ENCODE peak calls at places on chromosome 9, in nine cellular contexts. One of them, this sample, is unnamed.

GRCh38 chr9:76426807-76427419 is 32.1 kb upstream of the GCNT1 start:
- DNase-seq in progenitor cell of endocrine pancreas: no peak
- DNase-seq in stimulated activated CD8-positive, alpha-beta memory T cell treated with anti-CD3 and anti-CD28 coated beads, Interleukin-15, amount 100 ng/mL, for 1 hour: no peak
- DNase-seq in germinal center: no peak
- DNase-seq in adrenal gland: no peak
- DNase-seq in GM23248: no peak
- DNase-seq in posterior vena cava: no peak
- DNase-seq in upper lobe of right lung: no peak
- DNase-seq in anterior cingulate cortex: no peak
- DNase-seq in this sample: no peak

GRCh38 chr9:69047331-69047730 is 11.8 kb downstream of the FXN start:
- DNase-seq in anterior cingulate cortex: no peak
- DNase-seq in progenitor cell of endocrine pancreas: no peak
- DNase-seq in upper lobe of right lung: no peak
- DNase-seq in posterior vena cava: no peak
- DNase-seq in adrenal gland: no peak
- DNase-seq in stimulated activated CD8-positive, alpha-beta memory T cell treated with anti-CD3 and anti-CD28 coated beads, Interleukin-15, amount 100 ng/mL, for 1 hour: no peak
- DNase-seq in germinal center: no peak
- DNase-seq in GM23248: no peak
- DNase-seq in this sample: no peak

GRCh38 chr9:132372177-132373095 is 17.6 kb upstream of the SETX start:
- DNase-seq in germinal center: no peak
- DNase-seq in GM23248: peak
- DNase-seq in progenitor cell of endocrine pancreas: no peak
- DNase-seq in posterior vena cava: no peak
- DNase-seq in adrenal gland: peak
- DNase-seq in upper lobe of right lung: peak
- DNase-seq in anterior cingulate cortex: peak
- DNase-seq in stimulated activated CD8-positive, alpha-beta memory T cell treated with anti-CD3 and anti-CD28 coated beads, Interleukin-15, amount 100 ng/mL, for 1 hour: no peak
- DNase-seq in this sample: no peak

GRCh38 chr9:76215066-76215465 is 179.2 kb downstream of the RFK start:
- DNase-seq in stimulated activated CD8-positive, alpha-beta memory T cell treated with anti-CD3 and anti-CD28 coated beads, Interleukin-15, amount 100 ng/mL, for 1 hour: no peak
- DNase-seq in anterior cingulate cortex: no peak
- DNase-seq in adrenal gland: peak
- DNase-seq in posterior vena cava: no peak
- DNase-seq in upper lobe of right lung: no peak
- DNase-seq in progenitor cell of endocrine pancreas: no peak
- DNase-seq in GM23248: peak
- DNase-seq in germinal center: no peak
- DNase-seq in this sample: no peak

GRCh38 chr9:23557691-23558090 is 268.3 kb downstream of the ELAVL2 start:
- DNase-seq in upper lobe of right lung: no peak
- DNase-seq in posterior vena cava: no peak
- DNase-seq in adrenal gland: no peak
- DNase-seq in stimulated activated CD8-positive, alpha-beta memory T cell treated with anti-CD3 and anti-CD28 coated beads, Interleukin-15, amount 100 ng/mL, for 1 hour: no peak
- DNase-seq in progenitor cell of endocrine pancreas: no peak
- DNase-seq in germinal center: no peak
- DNase-seq in GM23248: no peak
- DNase-seq in anterior cingulate cortex: no peak
- DNase-seq in this sample: no peak

GRCh38 chr9:78644359-78644758 is 347.4 kb downstream of the PSAT1 start:
- DNase-seq in germinal center: no peak
- DNase-seq in adrenal gland: no peak
- DNase-seq in anterior cingulate cortex: no peak
- DNase-seq in GM23248: peak
- DNase-seq in upper lobe of right lung: no peak
- DNase-seq in progenitor cell of endocrine pancreas: no peak
- DNase-seq in posterior vena cava: no peak
- DNase-seq in stimulated activated CD8-positive, alpha-beta memory T cell treated with anti-CD3 and anti-CD28 coated beads, Interleukin-15, amount 100 ng/mL, for 1 hour: no peak
- DNase-seq in this sample: no peak

GRCh38 chr9:21461377-21461776 is 20.7 kb downstream of the IFNE start:
- DNase-seq in posterior vena cava: no peak
- DNase-seq in germinal center: no peak
- DNase-seq in adrenal gland: no peak
- DNase-seq in upper lobe of right lung: no peak
- DNase-seq in progenitor cell of endocrine pancreas: no peak
- DNase-seq in anterior cingulate cortex: no peak
- DNase-seq in GM23248: no peak
- DNase-seq in stimulated activated CD8-positive, alpha-beta memory T cell treated with anti-CD3 and anti-CD28 coated beads, Interleukin-15, amount 100 ng/mL, for 1 hour: no peak
- DNase-seq in this sample: no peak

GRCh38 chr9:114856210-114856941 is 50.5 kb upstream of the TNFSF15 start:
- DNase-seq in adrenal gland: no peak
- DNase-seq in upper lobe of right lung: no peak
- DNase-seq in anterior cingulate cortex: no peak
- DNase-seq in progenitor cell of endocrine pancreas: no peak
- DNase-seq in stimulated activated CD8-positive, alpha-beta memory T cell treated with anti-CD3 and anti-CD28 coated beads, Interleukin-15, amount 100 ng/mL, for 1 hour: no peak
- DNase-seq in GM23248: peak
- DNase-seq in germinal center: no peak
- DNase-seq in posterior vena cava: no peak
- DNase-seq in this sample: no peak

GRCh38 chr9:16092627-16093091 is 539.8 kb downstream of the CCDC171 start:
- DNase-seq in upper lobe of right lung: no peak
- DNase-seq in posterior vena cava: no peak
- DNase-seq in progenitor cell of endocrine pancreas: no peak
- DNase-seq in germinal center: no peak
- DNase-seq in anterior cingulate cortex: no peak
- DNase-seq in stimulated activated CD8-positive, alpha-beta memory T cell treated with anti-CD3 and anti-CD28 coated beads, Interleukin-15, amount 100 ng/mL, for 1 hour: no peak
- DNase-seq in GM23248: no peak
- DNase-seq in adrenal gland: no peak
- DNase-seq in this sample: no peak

GRCh38 chr9:15096959-15097358 is 186.7 kb upstream of the FREM1 start:
- DNase-seq in germinal center: no peak
- DNase-seq in anterior cingulate cortex: no peak
- DNase-seq in stimulated activated CD8-positive, alpha-beta memory T cell treated with anti-CD3 and anti-CD28 coated beads, Interleukin-15, amount 100 ng/mL, for 1 hour: no peak
- DNase-seq in progenitor cell of endocrine pancreas: no peak
- DNase-seq in GM23248: no peak
- DNase-seq in posterior vena cava: no peak
- DNase-seq in adrenal gland: no peak
- DNase-seq in upper lobe of right lung: no peak
- DNase-seq in this sample: no peak

GRCh38 chr9:20191239-20191840 is 402.5 kb upstream of the SLC24A2 start:
- DNase-seq in germinal center: no peak
- DNase-seq in GM23248: peak
- DNase-seq in posterior vena cava: no peak
- DNase-seq in adrenal gland: no peak
- DNase-seq in progenitor cell of endocrine pancreas: no peak
- DNase-seq in stimulated activated CD8-positive, alpha-beta memory T cell treated with anti-CD3 and anti-CD28 coated beads, Interleukin-15, amount 100 ng/mL, for 1 hour: no peak
- DNase-seq in anterior cingulate cortex: no peak
- DNase-seq in upper lobe of right lung: no peak
- DNase-seq in this sample: no peak

GRCh38 chr9:113278840-113279239 is 3.4 kb downstream of the PRPF4 start:
- DNase-seq in upper lobe of right lung: no peak
- DNase-seq in posterior vena cava: no peak
- DNase-seq in progenitor cell of endocrine pancreas: no peak
- DNase-seq in germinal center: no peak
- DNase-seq in stimulated activated CD8-positive, alpha-beta memory T cell treated with anti-CD3 and anti-CD28 coated beads, Interleukin-15, amount 100 ng/mL, for 1 hour: no peak
- DNase-seq in GM23248: no peak
- DNase-seq in adrenal gland: no peak
- DNase-seq in anterior cingulate cortex: no peak
- DNase-seq in this sample: no peak

GRCh38 chr9:36935332-36935731 is 98.7 kb downstream of the PAX5 start:
- DNase-seq in germinal center: no peak
- DNase-seq in upper lobe of right lung: no peak
- DNase-seq in anterior cingulate cortex: no peak
- DNase-seq in progenitor cell of endocrine pancreas: no peak
- DNase-seq in adrenal gland: peak
- DNase-seq in GM23248: no peak
- DNase-seq in stimulated activated CD8-positive, alpha-beta memory T cell treated with anti-CD3 and anti-CD28 coated beads, Interleukin-15, amount 100 ng/mL, for 1 hour: no peak
- DNase-seq in posterior vena cava: no peak
- DNase-seq in this sample: no peak

GRCh38 chr9:134410078-134410834 is 84.0 kb downstream of the RXRA start:
- DNase-seq in adrenal gland: no peak
- DNase-seq in posterior vena cava: no peak
- DNase-seq in stimulated activated CD8-positive, alpha-beta memory T cell treated with anti-CD3 and anti-CD28 coated beads, Interleukin-15, amount 100 ng/mL, for 1 hour: no peak
- DNase-seq in germinal center: no peak
- DNase-seq in progenitor cell of endocrine pancreas: no peak
- DNase-seq in GM23248: no peak
- DNase-seq in anterior cingulate cortex: no peak
- DNase-seq in upper lobe of right lung: peak
- DNase-seq in this sample: no peak

GRCh38 chr9:97632406-97632991 is 669 bp downstream of the TSTD2 start:
- DNase-seq in GM23248: peak
- DNase-seq in anterior cingulate cortex: peak
- DNase-seq in stimulated activated CD8-positive, alpha-beta memory T cell treated with anti-CD3 and anti-CD28 coated beads, Interleukin-15, amount 100 ng/mL, for 1 hour: no peak
- DNase-seq in adrenal gland: no peak
- DNase-seq in posterior vena cava: peak
- DNase-seq in germinal center: no peak
- DNase-seq in upper lobe of right lung: peak
- DNase-seq in progenitor cell of endocrine pancreas: peak
- DNase-seq in this sample: no peak

GRCh38 chr9:122307925-122308324 is 43.2 kb downstream of the MRRF start:
- DNase-seq in stimulated activated CD8-positive, alpha-beta memory T cell treated with anti-CD3 and anti-CD28 coated beads, Interleukin-15, amount 100 ng/mL, for 1 hour: no peak
- DNase-seq in upper lobe of right lung: no peak
- DNase-seq in progenitor cell of endocrine pancreas: no peak
- DNase-seq in adrenal gland: peak
- DNase-seq in posterior vena cava: no peak
- DNase-seq in germinal center: no peak
- DNase-seq in GM23248: no peak
- DNase-seq in anterior cingulate cortex: no peak
- DNase-seq in this sample: no peak

GRCh38 chr9:123322771-123323481 is 33.1 kb upstream of the CRB2 start:
- DNase-seq in germinal center: peak
- DNase-seq in posterior vena cava: no peak
- DNase-seq in upper lobe of right lung: no peak
- DNase-seq in progenitor cell of endocrine pancreas: no peak
- DNase-seq in adrenal gland: no peak
- DNase-seq in anterior cingulate cortex: no peak
- DNase-seq in stimulated activated CD8-positive, alpha-beta memory T cell treated with anti-CD3 and anti-CD28 coated beads, Interleukin-15, amount 100 ng/mL, for 1 hour: peak
- DNase-seq in GM23248: no peak
- DNase-seq in this sample: peak

GRCh38 chr9:131043097-131043496 is 34.1 kb downstream of the LAMC3 start:
- DNase-seq in posterior vena cava: no peak
- DNase-seq in germinal center: peak
- DNase-seq in stimulated activated CD8-positive, alpha-beta memory T cell treated with anti-CD3 and anti-CD28 coated beads, Interleukin-15, amount 100 ng/mL, for 1 hour: no peak
- DNase-seq in adrenal gland: no peak
- DNase-seq in progenitor cell of endocrine pancreas: no peak
- DNase-seq in anterior cingulate cortex: no peak
- DNase-seq in GM23248: no peak
- DNase-seq in upper lobe of right lung: no peak
- DNase-seq in this sample: no peak

GRCh38 chr9:116686135-116686534 is 970 bp upstream of the TRIM32 start:
- DNase-seq in GM23248: peak
- DNase-seq in posterior vena cava: no peak
- DNase-seq in germinal center: no peak
- DNase-seq in progenitor cell of endocrine pancreas: no peak
- DNase-seq in adrenal gland: no peak
- DNase-seq in upper lobe of right lung: no peak
- DNase-seq in anterior cingulate cortex: no peak
- DNase-seq in stimulated activated CD8-positive, alpha-beta memory T cell treated with anti-CD3 and anti-CD28 coated beads, Interleukin-15, amount 100 ng/mL, for 1 hour: no peak
- DNase-seq in this sample: no peak

GRCh38 chr9:97567894-97568202 is 65.3 kb downstream of the TSTD2 start:
- DNase-seq in GM23248: no peak
- DNase-seq in progenitor cell of endocrine pancreas: no peak
- DNase-seq in posterior vena cava: no peak
- DNase-seq in germinal center: no peak
- DNase-seq in anterior cingulate cortex: no peak
- DNase-seq in adrenal gland: peak
- DNase-seq in upper lobe of right lung: no peak
- DNase-seq in stimulated activated CD8-positive, alpha-beta memory T cell treated with anti-CD3 and anti-CD28 coated beads, Interleukin-15, amount 100 ng/mL, for 1 hour: no peak
- DNase-seq in this sample: no peak

GRCh38 chr9:133514475-133515239 is 10.1 kb downstream of the MYMK start:
- DNase-seq in posterior vena cava: no peak
- DNase-seq in stimulated activated CD8-positive, alpha-beta memory T cell treated with anti-CD3 and anti-CD28 coated beads, Interleukin-15, amount 100 ng/mL, for 1 hour: no peak
- DNase-seq in GM23248: no peak
- DNase-seq in progenitor cell of endocrine pancreas: no peak
- DNase-seq in adrenal gland: no peak
- DNase-seq in upper lobe of right lung: no peak
- DNase-seq in anterior cingulate cortex: peak
- DNase-seq in germinal center: no peak
- DNase-seq in this sample: no peak

This sample was measured in CD4-positive, alpha-beta memory T cell.